ENCODE peak calls at places on chromosome 10, in four cellular contexts. H is mesothelial cell of epicardium, S is neural progenitor cell, F is pancreas. D is an unnamed sample.
A peak's percentile ranks its signal among the peaks of the same experiment; 100 is the strongest.

GRCh38 chr10:72831696-72832355 is 61.7 kb upstream of the OIT3 start:
- DNase-seq in H (no peak), S (no peak), F (no peak), D (no peak)

GRCh38 chr10:60722623-60723022 is 55.7 kb upstream of the CDK1 start:
- DNase-seq in H (no peak), S (no peak), F (no peak), D (no peak)

GRCh38 chr10:6980353-6980752 is 400.3 kb upstream of the PRKCQ start:
- DNase-seq in H (no peak), S (no peak), F (no peak), D (no peak)

GRCh38 chr10:50387736-50388081 is 136.4 kb upstream of the ASAH2 start:
- DNase-seq in H (no peak), S (no peak), F (no peak), D (no peak)

GRCh38 chr10:73840056-73840402 is 28.6 kb upstream of the NDST2 start:
- DNase-seq in H (no peak), S (no peak), F (no peak), D (no peak)

GRCh38 chr10:48778193-48778857 is 93.7 kb downstream of the WDFY4 start:
- DNase-seq in H (no peak), S (no peak), F (no peak), D (no peak)

GRCh38 chr10:36634916-36635315 is 490.5 kb upstream of the ANKRD30A start:
- DNase-seq in H (no peak), S (no peak), F (no peak), D (no peak)

GRCh38 chr10:86163522-86164215 is 202.9 kb downstream of the GRID1 start:
- DNase-seq in H (no peak), S (no peak), F (no peak), D (no peak)

GRCh38 chr10:74418285-74418872 is 267.4 kb downstream of the ADK start:
- DNase-seq in H (no peak), S (peak; percentile 55), F (no peak), D (no peak)

GRCh38 chr10:34333513-34333912 is 481.6 kb downstream of the PARD3 start:
- DNase-seq in H (no peak), S (no peak), F (no peak), D (no peak)

GRCh38 chr10:12848439-12849173 is 152.9 kb downstream of the CCDC3 start:
- DNase-seq in H (no peak), S (no peak), F (no peak), D (no peak)

GRCh38 chr10:12846718-12847117 is 154.8 kb downstream of the CCDC3 start:
- DNase-seq in H (no peak), S (no peak), F (no peak), D (no peak)

GRCh38 chr10:12844796-12845524 is 156.6 kb downstream of the CCDC3 start:
- DNase-seq in H (no peak), S (no peak), F (no peak), D (no peak)

GRCh38 chr10:12849351-12850181 is 151.9 kb downstream of the CCDC3 start:
- DNase-seq in H (no peak), S (no peak), F (no peak), D (no peak)

DNA sequence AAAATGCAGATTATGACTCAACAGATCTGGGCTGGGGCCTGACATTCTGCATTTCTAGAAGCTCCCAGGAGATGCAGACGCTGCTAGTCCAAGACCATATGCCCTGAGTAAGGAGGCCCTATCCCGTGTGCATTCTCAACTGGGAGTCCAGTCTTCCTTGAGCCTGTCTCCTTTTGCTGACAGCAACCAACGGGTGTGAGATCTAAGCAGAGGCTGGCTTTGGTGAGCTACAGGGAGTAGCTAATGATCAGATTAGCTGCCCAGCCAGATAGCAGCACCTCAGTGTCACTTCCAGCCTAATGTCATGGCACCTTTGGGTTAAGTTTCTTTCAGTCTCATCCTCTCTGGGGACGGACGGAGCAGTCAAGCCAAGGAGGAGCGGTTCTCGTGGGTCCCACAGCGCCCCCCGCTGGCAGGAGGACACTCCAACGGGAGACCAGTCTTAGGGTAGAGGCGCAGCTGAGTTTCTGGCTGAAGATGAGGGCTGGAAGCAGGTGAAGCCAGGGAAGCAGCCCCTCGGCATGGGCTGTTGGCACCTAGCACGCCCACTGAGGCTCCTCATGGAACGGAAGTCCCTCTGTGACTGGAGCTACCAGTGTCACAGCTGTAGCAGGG is 154.0 kb downstream of the CCDC3 start:
- DNase-seq in H (no peak), S (peak; percentile 74), F (no peak), D (no peak)
- TF ChIP-seq CTCF in H (no peak), S (peak; percentile 66), F (no peak), D (peak; percentile 48)

DNA sequence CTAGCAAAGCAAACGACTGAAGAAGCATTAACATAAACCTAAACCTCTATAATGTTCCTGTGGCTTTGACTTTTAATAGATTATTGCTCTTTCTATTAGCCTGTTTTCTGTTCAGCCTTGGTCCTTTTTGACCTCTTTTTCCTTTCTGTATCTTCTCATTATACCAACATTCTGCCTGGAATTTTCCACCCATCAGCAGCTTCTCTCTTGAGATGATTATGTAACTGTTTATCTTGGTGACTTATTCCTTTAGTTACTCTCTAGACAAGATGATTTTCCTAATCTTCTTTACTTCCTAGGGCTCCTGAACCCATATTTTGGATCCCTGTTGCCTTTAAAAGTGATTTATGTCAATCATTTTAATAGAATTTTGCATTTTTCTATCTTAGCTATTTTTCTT is 81.1 kb downstream of the MYO3A start:
- DNase-seq in H (no peak), S (no peak), F (no peak), D (no peak)
- TF ChIP-seq CTCF in H (no peak), S (no peak), F (no peak), D (no peak)

DNA sequence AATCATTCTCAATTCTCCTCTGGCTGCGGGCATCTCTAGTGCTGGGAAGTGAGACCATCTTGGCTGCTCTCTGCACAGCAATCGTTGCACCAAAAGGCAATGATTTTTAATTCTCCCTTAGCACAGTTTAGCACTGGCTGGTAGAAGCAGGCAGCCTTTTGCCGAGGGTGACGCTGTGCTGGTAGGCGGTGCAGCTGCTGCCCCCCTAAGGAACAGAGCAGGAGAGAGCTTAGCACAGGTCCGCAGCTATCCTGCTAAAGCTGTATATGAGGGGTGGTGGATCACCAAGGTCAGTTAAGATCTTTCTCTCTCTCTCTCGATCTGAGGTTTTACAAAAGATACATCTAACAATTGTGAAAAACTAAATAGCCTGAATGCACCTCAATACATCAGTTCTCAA is 390.1 kb downstream of the GATA3 start:
- DNase-seq in H (no peak), S (peak; percentile 65), F (no peak), D (peak; percentile 37)
- TF ChIP-seq CTCF in H (no peak), S (peak; percentile 47), F (no peak), D (peak; percentile 28)

GRCh38 chr10:14477408-14477710 is 146.6 kb upstream of the FRMD4A start:
- DNase-seq in H (no peak), S (no peak), F (no peak), D (no peak)
- TF ChIP-seq CTCF in H (no peak), S (no peak), F (no peak), D (no peak)

GRCh38 chr10:96046546-96046945 is 3.2 kb downstream of the CCNJ start:
- DNase-seq in H (no peak), S (no peak), F (no peak), D (no peak)

GRCh38 chr10:96043895-96044580 is 655 bp downstream of the CCNJ start:
- DNase-seq in H (peak; percentile 34), S (peak; percentile 71), F (peak; percentile 84), D (peak; percentile 81)

GRCh38 chr10:96044686-96045085 is 1.3 kb downstream of the CCNJ start:
- DNase-seq in H (no peak), S (peak; percentile 31), F (no peak), D (peak; percentile 23)

GRCh38 chr10:96049340-96049739 is 6.0 kb downstream of the CCNJ start:
- DNase-seq in H (no peak), S (no peak), F (no peak), D (no peak)

DNA sequence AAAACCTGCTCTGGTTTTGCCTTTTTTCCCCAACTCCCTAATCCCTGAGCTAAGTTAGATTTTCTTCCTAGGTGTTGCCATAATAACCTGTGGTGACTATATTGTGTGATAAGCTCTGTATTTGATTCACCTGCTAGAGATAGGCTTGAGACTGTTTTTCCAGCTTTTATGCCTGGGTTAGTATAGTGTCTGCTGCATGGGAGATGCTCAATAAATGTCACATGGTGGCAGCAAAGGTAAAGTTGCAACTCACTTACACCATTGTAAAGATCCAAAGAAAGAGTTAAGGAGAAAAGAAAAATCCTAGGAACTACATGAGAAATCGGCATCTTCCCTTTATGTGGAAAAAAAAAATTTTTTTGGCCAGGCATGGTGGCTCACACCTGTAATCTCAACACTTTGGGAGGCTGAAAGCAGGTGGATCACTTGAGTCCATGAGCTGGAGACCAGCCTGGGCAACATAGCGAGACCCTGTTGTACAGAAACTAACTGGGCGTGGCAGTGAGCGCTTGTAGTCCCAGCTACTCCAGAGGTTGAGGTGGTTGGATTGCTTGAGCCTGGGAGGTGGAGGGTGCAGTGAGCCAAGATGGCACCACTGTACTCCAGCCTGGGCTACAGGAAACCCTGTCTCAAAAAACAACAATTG is 3.7 kb downstream of the CCNJ start:
- DNase-seq in H (no peak), S (no peak), F (no peak), D (peak; percentile 12)
- TF ChIP-seq CTCF in H (no peak), S (peak; percentile 17), F (no peak), D (peak; percentile 16)

D was measured in GM13977.